ENCODE peak calls at places on chromosome 11, in four cellular contexts. Q, N, A and M are unnamed samples.

GRCh38 chr11:82682003-82682751 is 51.5 kb downstream of the FAM181B start:
- DNase-seq in Q (no peak), N (no peak), A (no peak), M (no peak)

GRCh38 chr11:93986716-93987115 is 34.4 kb upstream of the HEPHL1 start:
- DNase-seq in Q (no peak), N (no peak), A (no peak), M (no peak)

GRCh38 chr11:47229161-47229560 is 14.4 kb downstream of the DDB2 start:
- DNase-seq in Q (no peak), N (no peak), A (no peak), M (no peak)

GRCh38 chr11:63672934-63673539 is 1.9 kb upstream of the ATL3 start:
- DNase-seq in Q (no peak), N (no peak), A (no peak), M (no peak)

GRCh38 chr11:66568124-66568916 is at the start of gene CTSF:
- DNase-seq in Q (peak), N (peak), A (peak), M (peak)

GRCh38 chr11:33631749-33632091 is 68.9 kb downstream of the C11orf91 start:
- DNase-seq in Q (no peak), N (no peak), A (no peak), M (no peak)

GRCh38 chr11:1260023-1260501 is 37.2 kb downstream of the MUC5B start:
- DNase-seq in Q (peak), N (peak), A (peak), M (peak)

GRCh38 chr11:1336836-1337646 is 27.6 kb upstream of the TOLLIP start:
- DNase-seq in Q (peak), N (peak), A (peak), M (no peak)

GRCh38 chr11:3215346-3216026 is 3.1 kb downstream of the MRGPRG start:
- DNase-seq in Q (no peak), N (no peak), A (no peak), M (no peak)

GRCh38 chr11:103031834-103032233 is 60.1 kb downstream of the DCUN1D5 start:
- DNase-seq in Q (no peak), N (no peak), A (no peak), M (no peak)

GRCh38 chr11:108199446-108200321 is 22.8 kb downstream of the NPAT start:
- DNase-seq in Q (peak), N (peak), A (peak), M (peak)

GRCh38 chr11:34749666-34750659 is 129.1 kb downstream of the EHF start:
- DNase-seq in Q (no peak), N (no peak), A (no peak), M (no peak)

GRCh38 chr11:77182542-77183420 is 54.7 kb downstream of the MYO7A start:
- DNase-seq in Q (no peak), N (no peak), A (no peak), M (no peak)

GRCh38 chr11:117713676-117714075 is 83.3 kb downstream of the DSCAML1 start:
- DNase-seq in Q (no peak), N (no peak), A (no peak), M (no peak)

GRCh38 chr11:65421204-65422103 is 1.1 kb upstream of the NEAT1 start:
- DNase-seq in Q (peak), N (peak), A (peak), M (no peak)

GRCh38 chr11:120682026-120682649 is 170.6 kb downstream of the GRIK4 start:
- DNase-seq in Q (no peak), N (no peak), A (no peak), M (no peak)

GRCh38 chr11:93051181-93051580 is 81.7 kb downstream of the MTNR1B start:
- DNase-seq in Q (no peak), N (no peak), A (no peak), M (no peak)

GRCh38 chr11:75557649-75558494 is 4.2 kb upstream of the SERPINH1 start:
- DNase-seq in Q (no peak), N (no peak), A (no peak), M (no peak)

GRCh38 chr11:32438883-32439487 is 3.6 kb upstream of the WT1 start:
- DNase-seq in Q (peak), N (no peak), A (no peak), M (no peak)

GRCh38 chr11:94546886-94547285 is 3.2 kb downstream of the FUT4 start:
- DNase-seq in Q (no peak), N (no peak), A (no peak), M (no peak)

GRCh38 chr11:47948137-47948536 is 32.2 kb upstream of the PTPRJ start:
- DNase-seq in Q (no peak), N (no peak), A (no peak), M (no peak)

GRCh38 chr11:102914238-102915043 is 39.7 kb upstream of the MMP12 start:
- DNase-seq in Q (no peak), N (no peak), A (no peak), M (no peak)

GRCh38 chr11:29809121-29809520 is 207.7 kb downstream of the KCNA4 start:
- DNase-seq in Q (no peak), N (no peak), A (no peak), M (no peak)

GRCh38 chr11:2734181-2735052 is 34.6 kb upstream of the KCNQ1OT1 start:
- DNase-seq in Q (no peak), N (no peak), A (no peak), M (no peak)

GRCh38 chr11:102733232-102733875 is 8.6 kb upstream of the MMP8 start:
- DNase-seq in Q (peak), N (peak), A (no peak), M (peak)

GRCh38 chr11:33830903-33831648 is 56.8 kb upstream of the FBXO3 start:
- DNase-seq in Q (no peak), N (no peak), A (no peak), M (no peak)

GRCh38 chr11:79438631-79439429 is 2.0 kb downstream of the TENM4 start:
- DNase-seq in Q (no peak), N (no peak), A (no peak), M (peak)

GRCh38 chr11:66856496-66857233 is at the start of gene LRFN4:
- DNase-seq in Q (no peak), N (peak), A (peak), M (peak)

GRCh38 chr11:34250732-34251639 is 106.8 kb downstream of the ABTB2 start:
- DNase-seq in Q (peak), N (peak), A (peak), M (peak)

GRCh38 chr11:123431619-123432018 is 1.6 kb downstream of the GRAMD1B start:
- DNase-seq in Q (no peak), N (no peak), A (no peak), M (no peak)

GRCh38 chr11:12200359-12201015 is 90.1 kb downstream of the MICAL2 start:
- DNase-seq in Q (no peak), N (peak), A (no peak), M (no peak)

GRCh38 chr11:69419662-69420061 is 61.8 kb upstream of the LINC01488 start:
- DNase-seq in Q (no peak), N (no peak), A (no peak), M (no peak)